ENCODE peak calls at places on chromosomes 1 and 21, in eight cellular contexts. W is HFFc6, F is substantia nigra, S is psoas muscle, C is endothelial cell of umbilical vein, V is islet precursor cell, E is C1 segment of cervical spinal cord, K is D341Med. J is an unnamed sample.

GRCh38 chr1:162753998-162754585 is 36.4 kb upstream of the HSD17B7 start:
- DNase-seq in F (no peak), V (no peak), E (no peak), S (no peak), K (no peak), W (no peak), C (peak), J (peak)

GRCh38 chr1:44798481-44799365 is 1.5 kb upstream of the PLK3 start:
- DNase-seq in V (no peak), W (no peak), S (no peak), F (no peak), K (no peak), C (no peak), E (no peak), J (no peak)

GRCh38 chr1:48493031-48493430 is 21.0 kb upstream of the SPATA6 start:
- DNase-seq in F (no peak), S (no peak), V (no peak), C (peak), W (no peak), E (no peak), K (no peak), J (no peak)

GRCh38 chr1:211469938-211470529 is 21.9 kb downstream of the RD3 start:
- DNase-seq in S (peak), F (peak), W (peak), E (peak), K (peak), C (peak), V (peak), J (peak)

GRCh38 chr21:45423968-45424853 is 19.2 kb downstream of the COL18A1 start:
- DNase-seq in F (no peak), E (no peak), W (no peak), K (no peak), V (no peak), C (no peak), S (no peak), J (no peak)

GRCh38 chr1:198253668-198254067 is 96.9 kb downstream of the NEK7 start:
- DNase-seq in E (no peak), V (peak), F (no peak), S (no peak), K (no peak), W (peak), C (peak), J (peak)

GRCh38 chr1:147769107-147769506 is 8.7 kb upstream of the GJA5 start:
- DNase-seq in F (no peak), S (no peak), E (no peak), K (no peak), V (no peak), W (no peak), C (peak), J (no peak)

GRCh38 chr1:160629286-160630210 is 17.3 kb downstream of the SLAMF1 start:
- DNase-seq in F (no peak), K (no peak), C (no peak), V (no peak), E (no peak), S (peak), W (no peak), J (no peak)

GRCh38 chr1:145912128-145912641 is 2.3 kb upstream of the ITGA10 start:
- DNase-seq in V (no peak), S (no peak), K (no peak), E (no peak), W (no peak), F (no peak), C (no peak), J (no peak)

GRCh38 chr1:21825393-21825792 is 13.3 kb downstream of the LDLRAD2 start:
- DNase-seq in E (no peak), V (no peak), S (no peak), K (no peak), C (no peak), F (no peak), W (no peak), J (no peak)

GRCh38 chr1:6082430-6082971 is 36.8 kb downstream of the KCNAB2 start:
- DNase-seq in F (no peak), E (peak), C (no peak), K (peak), W (peak), S (peak), V (no peak), J (peak)

GRCh38 chr1:164479242-164479641 is 79.7 kb upstream of the PBX1 start:
- DNase-seq in S (no peak), F (no peak), V (no peak), E (no peak), K (no peak), C (no peak), W (no peak), J (no peak)

GRCh38 chr1:8545078-8545477 is 227.2 kb downstream of the SLC45A1 start:
- DNase-seq in W (peak), K (no peak), S (no peak), E (no peak), V (no peak), C (no peak), F (no peak), J (no peak)

GRCh38 chr1:11653616-11654570 is at the start of gene FBXO2:
- DNase-seq in K (peak), E (no peak), V (peak), C (no peak), F (no peak), S (peak), W (no peak), J (no peak)

GRCh38 chr1:99424087-99424486 is 159.8 kb downstream of the PLPPR4 start:
- DNase-seq in W (no peak), C (no peak), F (no peak), V (no peak), E (no peak), K (no peak), S (no peak), J (no peak)

GRCh38 chr1:116763787-116764465 is 9.7 kb downstream of the CD2 start:
- DNase-seq in S (no peak), V (peak), C (peak), E (no peak), F (no peak), W (no peak), K (peak), J (no peak)